ENCODE peak calls at places on chromosomes 1 and 21, in six cellular contexts. V is right cardiac atrium; M is CD8-positive, alpha-beta memory T cell; W is uterus; H is pancreas; N is iPS DF 6.9. Y is an unnamed sample.
A peak's percentile ranks its signal among the peaks of the same experiment; 100 is the strongest.

GRCh38 chr1:46528297-46528955 is 23.0 kb downstream of the KNCN start:
- DNase-seq in W (no peak), V (no peak), M (no peak), N (no peak), H (no peak), Y (no peak)

GRCh38 chr1:163291461-163291860 is 30.3 kb upstream of the NUF2 start:
- DNase-seq in H (no peak), W (no peak), V (no peak), N (no peak), M (no peak), Y (no peak)

GRCh38 chr1:31694910-31695300 is 8.9 kb downstream of the COL16A1 start:
- DNase-seq in H (no peak), N (no peak), M (no peak), W (no peak), V (peak; percentile 38), Y (no peak)

GRCh38 chr21:39319251-39319756 is 5.9 kb upstream of the BRWD1 start:
- DNase-seq in W (no peak), N (no peak), H (no peak), M (no peak), V (peak; percentile 81), Y (no peak)

GRCh38 chr1:222375656-222376055 is 172.2 kb downstream of the HHIPL2 start:
- DNase-seq in N (no peak), M (no peak), H (no peak), W (no peak), V (no peak), Y (no peak)

GRCh38 chr1:195345149-195345548 is 1263.1 kb downstream of the KCNT2 start:
- DNase-seq in H (no peak), N (peak; percentile 48), W (no peak), M (no peak), V (no peak), Y (no peak)

GRCh38 chr1:87927391-87928073 is 598.9 kb downstream of the LMO4 start:
- DNase-seq in H (no peak), V (no peak), W (no peak), M (no peak), N (no peak), Y (no peak)

GRCh38 chr1:212456166-212456528 is 23.4 kb downstream of the NENF start:
- DNase-seq in N (no peak), W (no peak), V (no peak), H (no peak), M (no peak), Y (no peak)

GRCh38 chr1:23576338-23577055 is 17.2 kb upstream of the ID3 start:
- DNase-seq in H (no peak), W (no peak), V (no peak), N (no peak), M (no peak), Y (no peak)

GRCh38 chr1:4305526-4306301 is 348.7 kb upstream of the AJAP1 start:
- DNase-seq in H (no peak), M (no peak), V (no peak), W (no peak), N (no peak), Y (no peak)

GRCh38 chr1:94863919-94864318 is 43.8 kb downstream of the SLC44A3 start:
- DNase-seq in M (no peak), W (peak; percentile 63), V (no peak), N (no peak), H (peak; percentile 70), Y (no peak)

GRCh38 chr21:39562791-39563770 is 49.7 kb upstream of the B3GALT5 start:
- DNase-seq in W (no peak), H (peak; percentile 20), N (no peak), V (no peak), M (no peak), Y (no peak)

DNA sequence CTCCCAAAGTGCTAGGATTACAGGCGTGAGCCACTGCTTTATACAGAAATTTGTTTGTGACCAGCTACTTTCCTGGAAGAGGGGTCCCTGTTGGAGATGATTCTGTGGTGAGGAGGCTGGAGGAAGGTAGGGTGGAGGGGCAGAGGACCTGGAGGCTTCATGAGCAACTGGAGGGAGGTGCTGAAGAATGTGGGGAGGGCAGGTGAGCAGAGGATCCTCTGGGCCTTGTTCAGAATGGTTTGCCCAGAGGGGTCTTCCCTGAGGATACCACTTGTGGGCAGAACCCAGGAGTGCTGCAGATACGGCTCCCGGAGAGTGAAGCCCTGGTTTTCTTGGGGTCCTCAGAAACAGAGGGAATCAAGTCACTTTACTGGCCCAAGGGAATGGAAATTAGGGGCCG is 67.2 kb upstream of the WDR26 start:
- DNase-seq in N (no peak), H (no peak), W (no peak), M (no peak), V (no peak), Y (no peak)
- H3K4me1 ChIP-seq in N (peaks cover 9% of the 10 kb centered on the region), H (peaks cover 31% of the 10 kb centered on the region), W (peaks cover 15% of the 10 kb centered on the region), M (peaks cover 15% of the 10 kb centered on the region), V (peaks cover 14% of the 10 kb centered on the region), Y (no peaks in the 10 kb centered on the region)

DNA sequence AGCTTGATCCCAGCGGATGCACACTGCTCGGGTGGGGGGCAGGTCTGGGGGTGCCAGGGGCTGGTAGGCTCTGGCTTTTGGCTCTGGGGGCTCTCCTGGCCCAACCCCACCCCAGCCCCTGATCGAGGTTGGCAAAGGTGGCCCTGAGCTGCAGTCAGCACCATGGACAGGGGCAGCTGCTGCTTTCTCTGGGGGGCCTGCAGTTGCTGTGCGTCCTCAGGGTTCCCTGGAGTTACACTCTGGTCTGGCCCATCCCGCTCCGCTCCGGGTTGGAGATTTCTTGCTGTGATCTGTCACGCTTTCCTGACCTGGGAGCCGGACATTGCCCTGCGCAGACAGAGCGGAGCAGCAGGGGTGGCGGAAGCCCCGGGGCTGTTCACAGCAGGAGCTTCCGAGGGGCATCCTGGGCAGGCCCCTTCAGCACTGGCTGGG is 8.0 kb upstream of the PLCH2 start:
- DNase-seq in V (peak; percentile 78), W (no peak), H (peak; percentile 24), M (peak; percentile 52), N (no peak), Y (no peak)
- H3K27me3 ChIP-seq in V (no peaks in the 10 kb centered on the region), W (peaks cover 7% of the 10 kb centered on the region), H (peaks cover 13% of the 10 kb centered on the region), M (peaks cover 4% of the 10 kb centered on the region), N (no peaks in the 10 kb centered on the region), Y (no peaks in the 10 kb centered on the region)

DNA sequence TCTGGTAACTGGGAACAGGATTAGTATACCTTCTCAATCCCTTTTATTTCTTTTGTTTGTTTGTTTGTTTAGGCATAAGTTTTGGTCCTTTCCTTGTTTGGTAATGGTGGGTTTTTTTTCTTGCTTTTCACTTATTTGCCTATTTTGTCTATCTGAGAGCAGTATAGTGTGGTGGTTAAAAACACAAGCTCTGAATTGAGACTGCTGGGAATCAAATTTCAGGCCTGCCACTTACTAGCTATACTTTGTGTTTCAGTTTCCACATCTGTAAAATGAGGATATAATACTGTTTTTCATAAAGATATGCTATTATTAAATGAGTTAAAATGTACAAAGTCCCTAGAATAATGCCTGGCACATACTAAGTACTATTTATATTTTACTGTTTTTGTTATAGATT is 81.6 kb upstream of the IVNS1ABP start:
- DNase-seq in N (no peak), W (no peak), V (no peak), H (no peak), M (no peak), Y (no peak)
- H3K27ac ChIP-seq in N (no peak overlapping the region), W (no peak overlapping the region), V (no peak overlapping the region), H (no peak overlapping the region), M (no peak overlapping the region), Y (no peak overlapping the region)

DNA sequence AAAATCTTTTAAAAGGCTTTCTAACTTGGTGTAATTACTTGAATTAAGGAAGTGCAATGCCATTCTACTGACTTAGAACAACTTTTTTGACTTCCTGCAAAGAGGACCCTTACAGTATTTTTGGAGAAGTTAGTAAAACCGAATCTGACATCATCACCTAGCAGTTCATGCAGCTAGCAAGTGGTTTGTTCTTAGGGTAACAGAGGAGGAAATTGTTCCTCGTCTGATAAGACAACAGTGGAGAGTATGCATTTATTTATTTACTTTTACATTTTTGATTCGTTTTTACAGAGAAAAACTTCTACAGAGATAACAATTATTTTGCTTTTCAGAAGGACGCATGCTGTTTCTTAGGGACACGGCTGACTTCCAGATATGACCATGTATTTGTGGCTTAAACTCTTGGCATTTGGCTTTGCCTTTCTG is at the start of gene PTPRC:
- DNase-seq in V (no peak), M (no peak), H (no peak), N (no peak), W (no peak), Y (no peak)
- H3K4me1 ChIP-seq in V (no peaks in the 10 kb centered on the region), M (peaks cover 52% of the 10 kb centered on the region), H (no peaks in the 10 kb centered on the region), N (no peaks in the 10 kb centered on the region), W (no peaks in the 10 kb centered on the region), Y (no peaks in the 10 kb centered on the region)

GRCh38 chr21:45801989-45802388 is 158.5 kb downstream of the PCBP3 start:
- DNase-seq in N (no peak), M (no peak), V (no peak), H (no peak), W (no peak), Y (no peak)

GRCh38 chr21:45799765-45800338 is 156.3 kb downstream of the PCBP3 start:
- DNase-seq in M (no peak), V (no peak), H (no peak), N (no peak), W (no peak), Y (no peak)

GRCh38 chr21:45802425-45802824 is 158.9 kb downstream of the PCBP3 start:
- DNase-seq in M (no peak), W (no peak), N (no peak), H (no peak), V (no peak), Y (no peak)

GRCh38 chr21:45801129-45801735 is 157.7 kb downstream of the PCBP3 start:
- DNase-seq in M (no peak), W (no peak), N (no peak), H (no peak), V (no peak), Y (no peak)

GRCh38 chr21:45800339-45801080 is 157.0 kb downstream of the PCBP3 start:
- DNase-seq in N (no peak), M (no peak), V (no peak), W (no peak), H (no peak), Y (no peak)
- H3K27me3 ChIP-seq in N (no peaks in the 10 kb centered on the region), M (no peaks in the 10 kb centered on the region), V (no peaks in the 10 kb centered on the region), W (no peaks in the 10 kb centered on the region), H (no peaks in the 10 kb centered on the region), Y (no peaks in the 10 kb centered on the region)

DNA sequence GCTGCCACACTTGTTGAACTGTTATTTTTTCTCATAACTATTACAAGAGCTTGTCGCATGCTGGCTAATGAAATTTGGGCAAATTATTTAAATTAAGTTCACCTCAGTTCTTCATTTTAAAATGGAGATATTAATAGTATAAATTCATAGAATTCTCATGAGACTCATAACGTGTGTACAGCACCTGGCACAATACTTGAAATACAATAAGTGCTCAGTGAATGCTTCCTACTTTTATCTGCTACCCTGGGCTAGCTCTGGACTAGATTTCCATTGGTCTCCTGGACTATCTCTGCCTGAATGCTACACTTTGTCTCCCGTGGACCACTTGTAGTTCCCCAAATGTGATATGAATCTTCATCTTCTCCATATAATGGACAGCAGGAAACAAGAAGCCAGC is 919 bp downstream of the SLAMF6 start:
- DNase-seq in M (no peak), W (no peak), V (no peak), H (no peak), N (no peak), Y (no peak)
- H3K27ac ChIP-seq in M (peak overlapping the region; percentile 62), W (no peak overlapping the region), V (no peak overlapping the region), H (no peak overlapping the region), N (no peak overlapping the region), Y (no peak overlapping the region)

GRCh38 chr1:25194054-25194453 is 38.2 kb downstream of the SYF2 start:
- DNase-seq in V (no peak), W (no peak), M (no peak), N (no peak), H (no peak), Y (no peak)
- H3K4me1 ChIP-seq in V (no peaks in the 10 kb centered on the region), W (no peaks in the 10 kb centered on the region), M (peaks cover 5% of the 10 kb centered on the region), N (no peaks in the 10 kb centered on the region), H (no peaks in the 10 kb centered on the region), Y (no peaks in the 10 kb centered on the region)